ENCODE peak calls at places on chromosomes 16 and 17, in nine cellular contexts. R is naive thymus-derived CD4-positive, alpha-beta T cell; A is right lobe of liver; Q is pancreas; C is NT2/D1; W is uterus; B is H9; S is cardiac muscle cell; K is thoracic aorta. J is an unnamed sample.

GRCh38 chr17:951388-952132 is 28.0 kb downstream of the NXN start:
- DNase-seq in R (no peak), A (no peak), Q (no peak), C (peak; percentile 73), W (peak; percentile 73), B (peak; percentile 94), S (peak; percentile 76), K (no peak), J (no peak)

GRCh38 chr16:89848974-89849373 is 20.7 kb downstream of the SPIRE2 start:
- DNase-seq in R (no peak), A (no peak), Q (no peak), C (no peak), W (no peak), B (no peak), S (no peak), K (no peak), J (no peak)

GRCh38 chr17:67610061-67610460 is 107.7 kb upstream of the NOL11 start:
- DNase-seq in R (no peak), A (no peak), Q (no peak), C (no peak), W (no peak), B (no peak), S (no peak), K (no peak), J (no peak)

GRCh38 chr16:88504489-88505404 is 51.7 kb downstream of the ZFPM1 start:
- DNase-seq in R (no peak), A (peak; percentile 87), Q (peak; percentile 88), C (no peak), W (no peak), B (no peak), S (no peak), K (no peak), J (no peak)

GRCh38 chr17:27808629-27809028 is 8.3 kb upstream of the NOS2 start:
- DNase-seq in R (no peak), A (no peak), Q (no peak), C (no peak), W (no peak), B (peak; percentile 52), S (no peak), K (no peak), J (no peak)

GRCh38 chr17:8044819-8045810 is 6.3 kb downstream of the ALOX15B start:
- DNase-seq in R (no peak), A (no peak), Q (no peak), C (no peak), W (no peak), B (no peak), S (no peak), K (no peak), J (no peak)

GRCh38 chr17:66949501-66949900 is 15.0 kb upstream of the CACNG4 start:
- DNase-seq in R (no peak), A (no peak), Q (no peak), C (no peak), W (no peak), B (no peak), S (no peak), K (no peak), J (no peak)

GRCh38 chr17:39541652-39542051 is 66.1 kb downstream of the NEUROD2 start:
- DNase-seq in R (no peak), A (no peak), Q (no peak), C (no peak), W (no peak), B (no peak), S (no peak), K (no peak), J (no peak)

GRCh38 chr17:4711671-4712111 is 1.3 kb downstream of the ARRB2 start:
- DNase-seq in R (no peak), A (peak; percentile 95), Q (no peak), C (no peak), W (no peak), B (no peak), S (no peak), K (no peak), J (peak; percentile 53)

GRCh38 chr17:4709794-4710692 is at the start of gene ARRB2:
- DNase-seq in R (peak; percentile 99), A (peak; percentile 99), Q (peak; percentile 98), C (peak; percentile 88), W (peak; percentile 99), B (peak; percentile 98), S (peak; percentile 100), K (peak; percentile 92), J (peak; percentile 97)

GRCh38 chr17:4715071-4715749 is 4.8 kb downstream of the ARRB2 start:
- DNase-seq in R (peak; percentile 39), A (no peak), Q (no peak), C (no peak), W (no peak), B (no peak), S (no peak), K (no peak), J (no peak)

GRCh38 chr17:4710693-4711634 is 532 bp downstream of the ARRB2 start:
- DNase-seq in R (peak; percentile 55), A (no peak), Q (no peak), C (no peak), W (no peak), B (no peak), S (no peak), K (no peak), J (peak; percentile 49)

DNA sequence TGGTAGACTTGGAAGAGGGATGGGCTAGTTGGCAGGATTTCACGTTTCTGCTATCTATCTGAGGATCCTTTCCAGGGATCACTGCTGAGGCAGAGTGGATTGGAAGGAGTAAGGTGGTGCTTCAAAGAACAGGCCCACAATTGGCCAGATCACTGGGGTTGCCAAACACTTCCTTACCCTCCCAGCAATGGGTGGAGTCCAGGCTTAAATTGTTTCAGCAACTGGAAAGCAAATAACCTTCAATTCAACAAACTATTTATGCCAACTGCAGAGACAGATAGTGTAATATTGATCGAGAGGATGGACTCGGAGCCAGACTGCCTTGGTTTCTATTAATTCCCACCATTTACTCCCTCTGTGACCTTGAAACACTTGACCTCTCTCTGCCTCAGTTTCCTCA is 2.1 kb downstream of the ARRB2 start:
- DNase-seq in R (no peak), A (peak; percentile 84), Q (no peak), C (no peak), W (no peak), B (no peak), S (no peak), K (no peak), J (no peak)
- H3K4me1 ChIP-seq in R (peaks cover 39% of the 10 kb centered on the region), A (peaks cover 31% of the 10 kb centered on the region), Q (peaks cover 6% of the 10 kb centered on the region), C (peaks cover 9% of the 10 kb centered on the region), W (peaks cover 4% of the 10 kb centered on the region), B (no peaks in the 10 kb centered on the region), S (no peaks in the 10 kb centered on the region), K (peaks cover 7% of the 10 kb centered on the region), J (peaks cover 5% of the 10 kb centered on the region)

DNA sequence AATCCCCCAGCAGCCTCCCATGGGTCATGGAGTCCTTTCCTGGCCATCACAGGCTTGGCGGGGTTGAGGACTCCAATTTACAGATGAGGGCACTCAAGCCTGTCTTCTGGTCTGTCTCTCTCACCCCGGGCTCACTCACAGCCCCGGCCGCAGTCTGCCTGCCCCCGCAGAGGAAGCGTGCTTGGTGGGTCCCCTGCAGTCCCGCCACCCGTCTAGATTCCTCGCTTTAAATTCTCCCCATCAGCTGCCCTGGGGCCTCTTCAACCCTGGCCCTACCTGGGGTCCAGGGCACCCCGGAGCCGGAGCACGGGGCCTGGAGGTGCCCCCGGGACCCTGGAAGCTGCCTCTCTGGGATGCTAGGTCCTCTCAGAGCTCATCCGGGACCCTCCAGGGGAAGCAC is 92.9 kb downstream of the ENGASE start:
- DNase-seq in R (no peak), A (no peak), Q (no peak), C (no peak), W (no peak), B (no peak), S (no peak), K (no peak), J (no peak)
- H3K27me3 ChIP-seq in R (no peaks in the 10 kb centered on the region), A (no peaks in the 10 kb centered on the region), Q (no peaks in the 10 kb centered on the region), C (no peaks in the 10 kb centered on the region), W (no peaks in the 10 kb centered on the region), B (no peaks in the 10 kb centered on the region), S (no peaks in the 10 kb centered on the region), K (no peaks in the 10 kb centered on the region), J (no peaks in the 10 kb centered on the region)

GRCh38 chr16:30459456-30459855 is 13.1 kb upstream of the ITGAL start:
- DNase-seq in R (no peak), A (no peak), Q (no peak), C (no peak), W (no peak), B (no peak), S (no peak), K (no peak), J (no peak)

GRCh38 chr16:30457743-30458560 is 12.3 kb upstream of the SEPHS2 start:
- DNase-seq in R (no peak), A (no peak), Q (no peak), C (no peak), W (no peak), B (no peak), S (no peak), K (no peak), J (no peak)

GRCh38 chr16:30457256-30457655 is 11.6 kb upstream of the SEPHS2 start:
- DNase-seq in R (no peak), A (no peak), Q (no peak), C (no peak), W (no peak), B (no peak), S (no peak), K (no peak), J (no peak)

GRCh38 chr16:30456302-30456701 is 10.6 kb upstream of the SEPHS2 start:
- DNase-seq in R (no peak), A (no peak), Q (no peak), C (no peak), W (no peak), B (no peak), S (no peak), K (no peak), J (no peak)

DNA sequence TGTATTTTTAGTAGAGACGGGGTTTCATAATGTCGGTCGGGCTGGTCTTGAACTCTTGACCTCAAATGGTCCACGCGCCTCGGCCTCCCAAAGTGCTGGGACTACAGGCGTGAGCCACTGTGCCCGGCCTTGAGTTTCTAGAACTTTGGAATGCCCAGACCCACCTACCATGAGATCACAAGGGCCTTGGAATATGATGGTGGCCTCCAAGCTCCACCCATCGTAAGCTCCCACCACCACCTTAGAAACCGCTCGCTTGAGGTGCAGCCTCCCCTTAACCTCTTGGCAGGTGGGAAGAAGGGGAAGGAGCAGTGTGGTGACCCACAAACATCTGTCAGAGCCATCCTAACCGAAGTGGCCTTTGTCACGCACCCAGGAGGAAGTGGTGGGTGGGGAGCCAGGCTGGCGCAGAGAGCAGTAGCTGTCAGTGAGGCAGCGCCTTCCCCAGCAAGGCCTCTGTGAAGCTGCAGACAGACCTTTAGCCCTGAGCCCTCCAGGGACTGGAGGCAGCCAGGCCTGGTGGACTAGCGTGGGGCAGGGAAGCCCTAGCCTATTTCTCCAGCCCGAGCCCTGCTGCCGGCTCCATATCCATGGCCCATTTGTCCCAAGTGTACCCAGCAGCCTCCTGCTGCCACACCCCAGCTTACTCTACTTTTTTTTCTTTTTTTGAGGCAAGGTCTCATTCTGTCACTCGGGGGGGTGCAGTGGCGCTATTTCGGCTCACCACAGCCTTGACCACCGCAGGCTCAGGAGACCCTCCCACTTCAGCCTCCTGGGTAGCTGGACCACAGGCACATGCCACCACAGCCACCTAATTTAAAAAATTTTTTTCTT is 13.1 kb upstream of the SEPHS2 start:
- DNase-seq in R (peak; percentile 57), A (no peak), Q (no peak), C (no peak), W (no peak), B (no peak), S (no peak), K (no peak), J (peak; percentile 48)
- H3K4me1 ChIP-seq in R (peaks cover 25% of the 10 kb centered on the region), A (no peaks in the 10 kb centered on the region), Q (no peaks in the 10 kb centered on the region), C (peaks cover 7% of the 10 kb centered on the region), W (no peaks in the 10 kb centered on the region), B (no peaks in the 10 kb centered on the region), S (no peaks in the 10 kb centered on the region), K (no peaks in the 10 kb centered on the region), J (no peaks in the 10 kb centered on the region)

DNA sequence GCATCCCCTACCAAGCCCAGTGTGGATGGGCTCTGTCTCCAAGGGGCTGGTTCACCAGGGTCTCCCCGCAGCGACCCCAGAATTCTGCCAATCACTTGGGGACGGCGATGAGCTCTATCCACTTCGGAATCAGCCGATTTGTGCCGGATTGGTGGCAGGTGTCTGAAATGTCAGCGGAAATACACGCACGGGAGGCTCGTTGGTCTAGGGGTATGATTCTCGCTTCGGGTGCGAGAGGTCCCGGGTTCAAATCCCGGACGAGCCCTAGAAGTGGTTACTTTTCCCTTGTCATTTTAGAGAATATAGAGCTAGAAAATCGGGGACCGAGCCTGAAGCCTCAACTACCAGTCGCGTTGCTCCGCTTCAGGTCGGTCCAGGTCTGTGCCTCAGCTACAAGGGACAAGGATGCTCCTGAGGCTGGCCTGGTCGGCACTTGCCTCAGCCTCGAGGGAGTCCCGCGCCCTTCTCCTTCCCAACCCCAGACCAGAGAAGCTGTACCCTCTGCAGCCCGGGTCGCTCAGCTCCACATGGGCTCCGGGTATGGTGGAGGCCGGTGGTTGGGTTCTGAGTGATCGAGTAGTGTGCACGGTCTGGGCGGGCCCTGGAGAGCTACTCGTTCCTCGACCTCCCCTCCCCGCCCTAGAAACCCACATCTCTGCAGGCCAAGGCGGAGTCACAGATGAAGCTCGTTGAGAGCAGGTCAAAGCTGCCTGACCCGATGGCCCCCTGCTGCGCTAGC is 16.0 kb upstream of the OR1F1 start:
- DNase-seq in R (no peak), A (no peak), Q (no peak), C (no peak), W (no peak), B (peak; percentile 87), S (no peak), K (no peak), J (no peak)
- H3K27me3 ChIP-seq in R (peaks cover 3% of the 10 kb centered on the region), A (peaks cover 13% of the 10 kb centered on the region), Q (peaks cover 21% of the 10 kb centered on the region), C (peaks cover 59% of the 10 kb centered on the region), W (peaks cover 27% of the 10 kb centered on the region), B (no peaks in the 10 kb centered on the region), S (peaks cover 97% of the 10 kb centered on the region), K (peaks cover 39% of the 10 kb centered on the region), J (no peaks in the 10 kb centered on the region)